ENCODE peak calls at places on chromosome 13, in four cellular contexts. One of them, this sample, is unnamed.

GRCh38 chr13:111322001-111322915 is 1.8 kb downstream of the TEX29 start:
- DNase-seq in thoracic aorta: no peak
- DNase-seq in AG04450: no peak
- DNase-seq in kidney: peak
- DNase-seq in this sample: no peak

GRCh38 chr13:73040479-73040878 is 18.3 kb upstream of the KLF5 start:
- DNase-seq in thoracic aorta: no peak
- DNase-seq in AG04450: no peak
- DNase-seq in kidney: no peak
- DNase-seq in this sample: no peak

GRCh38 chr13:41978007-41978406 is 17.1 kb upstream of the VWA8 start:
- DNase-seq in thoracic aorta: no peak
- DNase-seq in AG04450: no peak
- DNase-seq in kidney: no peak
- DNase-seq in this sample: no peak

GRCh38 chr13:30715837-30716236 is 19.5 kb upstream of the ALOX5AP start:
- DNase-seq in thoracic aorta: no peak
- DNase-seq in AG04450: no peak
- DNase-seq in kidney: peak
- DNase-seq in this sample: no peak

GRCh38 chr13:85091835-85092234 is 707.4 kb downstream of the SLITRK6 start:
- DNase-seq in thoracic aorta: no peak
- DNase-seq in AG04450: no peak
- DNase-seq in kidney: no peak
- DNase-seq in this sample: no peak

GRCh38 chr13:33279414-33279813 is 6.1 kb downstream of the STARD13 start:
- DNase-seq in thoracic aorta: no peak
- DNase-seq in AG04450: no peak
- DNase-seq in kidney: no peak
- DNase-seq in this sample: no peak

GRCh38 chr13:107348931-107349330 is 781.0 kb upstream of the ARGLU1 start:
- DNase-seq in thoracic aorta: no peak
- DNase-seq in AG04450: no peak
- DNase-seq in kidney: no peak
- DNase-seq in this sample: no peak

GRCh38 chr13:48567521-48568331 is 34.8 kb upstream of the RCBTB2 start:
- DNase-seq in thoracic aorta: no peak
- DNase-seq in AG04450: no peak
- DNase-seq in kidney: no peak
- DNase-seq in this sample: no peak

GRCh38 chr13:94764576-94765321 is 52.4 kb upstream of the SOX21 start:
- DNase-seq in thoracic aorta: no peak
- DNase-seq in AG04450: no peak
- DNase-seq in kidney: no peak
- DNase-seq in this sample: no peak

GRCh38 chr13:60396008-60396782 is 825 bp upstream of the TDRD3 start:
- DNase-seq in thoracic aorta: peak
- DNase-seq in AG04450: peak
- DNase-seq in kidney: peak
- DNase-seq in this sample: peak

GRCh38 chr13:60397693-60398437 is 845 bp downstream of the TDRD3 start:
- DNase-seq in thoracic aorta: no peak
- DNase-seq in AG04450: peak
- DNase-seq in kidney: peak
- DNase-seq in this sample: peak

GRCh38 chr13:60398438-60398891 is 1.4 kb downstream of the TDRD3 start:
- DNase-seq in thoracic aorta: no peak
- DNase-seq in AG04450: no peak
- DNase-seq in kidney: no peak
- DNase-seq in this sample: no peak

GRCh38 chr13:60396783-60397692 is at the start of gene TDRD3:
- DNase-seq in thoracic aorta: peak
- DNase-seq in AG04450: peak
- DNase-seq in kidney: peak
- DNase-seq in this sample: peak

GRCh38 chr13:60398949-60399589 is 2.0 kb downstream of the TDRD3 start:
- DNase-seq in thoracic aorta: no peak
- DNase-seq in AG04450: no peak
- DNase-seq in kidney: no peak
- DNase-seq in this sample: no peak
- H3K4me3 ChIP-seq in thoracic aorta: peak
- H3K4me3 ChIP-seq in AG04450: peak
- H3K4me3 ChIP-seq in kidney: peak
- H3K4me3 ChIP-seq in this sample: peak

DNA sequence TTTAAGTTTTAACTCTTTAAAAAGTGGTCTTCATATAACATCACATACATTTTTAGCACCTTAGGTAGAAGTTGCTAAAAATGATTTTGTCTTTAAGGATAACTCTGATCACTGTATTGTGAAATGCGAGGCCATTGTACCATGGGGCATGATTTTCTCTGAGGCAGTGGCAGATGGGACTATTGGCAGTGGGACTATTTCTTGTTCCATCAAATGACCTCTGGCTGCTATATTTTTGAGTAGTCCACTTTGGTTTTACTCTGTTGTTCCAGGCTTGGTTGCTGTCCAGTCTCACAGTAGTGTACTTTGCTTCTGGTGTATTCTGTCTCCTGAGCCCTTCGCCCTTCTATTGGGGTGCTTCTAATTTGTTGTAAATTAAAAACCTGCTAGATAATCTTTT is 156.5 kb downstream of the ATP8A2 start:
- DNase-seq in thoracic aorta: no peak
- DNase-seq in AG04450: no peak
- DNase-seq in kidney: no peak
- DNase-seq in this sample: no peak
- H3K4me3 ChIP-seq in thoracic aorta: no peak
- H3K4me3 ChIP-seq in AG04450: no peak
- H3K4me3 ChIP-seq in kidney: no peak
- H3K4me3 ChIP-seq in this sample: no peak

GRCh38 chr13:61765940-61766666 is 350.5 kb upstream of the PCDH20 start:
- DNase-seq in thoracic aorta: no peak
- DNase-seq in AG04450: no peak
- DNase-seq in kidney: peak
- DNase-seq in this sample: no peak

GRCh38 chr13:61766667-61767058 is 351.0 kb upstream of the PCDH20 start:
- DNase-seq in thoracic aorta: no peak
- DNase-seq in AG04450: no peak
- DNase-seq in kidney: peak
- DNase-seq in this sample: no peak

GRCh38 chr13:61774903-61775302 is 359.3 kb upstream of the PCDH20 start:
- DNase-seq in thoracic aorta: no peak
- DNase-seq in AG04450: no peak
- DNase-seq in kidney: no peak
- DNase-seq in this sample: no peak

GRCh38 chr13:61768175-61768574 is 352.5 kb upstream of the PCDH20 start:
- DNase-seq in thoracic aorta: no peak
- DNase-seq in AG04450: no peak
- DNase-seq in kidney: no peak
- DNase-seq in this sample: no peak

DNA sequence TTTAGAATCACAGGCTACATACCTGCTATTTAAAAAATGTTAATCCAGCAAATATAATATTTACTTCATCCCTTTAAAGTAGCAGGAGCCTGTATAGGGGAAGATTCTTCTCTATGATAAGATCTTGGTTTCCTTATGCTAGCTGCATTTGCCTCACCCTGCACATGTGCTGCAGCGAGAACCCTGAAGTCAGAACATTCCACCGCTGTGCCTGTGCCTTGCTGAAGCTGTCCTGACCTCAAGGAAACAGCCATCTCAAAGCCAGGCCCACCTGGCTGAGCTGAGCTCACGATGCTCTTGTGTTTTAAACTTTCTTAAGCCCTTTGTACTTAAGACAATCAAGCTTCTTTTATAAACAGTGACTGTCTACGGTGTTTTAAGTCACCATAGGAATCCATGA is 355.0 kb upstream of the PCDH20 start:
- DNase-seq in thoracic aorta: no peak
- DNase-seq in AG04450: no peak
- DNase-seq in kidney: peak
- DNase-seq in this sample: no peak
- H3K4me3 ChIP-seq in thoracic aorta: no peak
- H3K4me3 ChIP-seq in AG04450: no peak
- H3K4me3 ChIP-seq in kidney: no peak
- H3K4me3 ChIP-seq in this sample: no peak

DNA sequence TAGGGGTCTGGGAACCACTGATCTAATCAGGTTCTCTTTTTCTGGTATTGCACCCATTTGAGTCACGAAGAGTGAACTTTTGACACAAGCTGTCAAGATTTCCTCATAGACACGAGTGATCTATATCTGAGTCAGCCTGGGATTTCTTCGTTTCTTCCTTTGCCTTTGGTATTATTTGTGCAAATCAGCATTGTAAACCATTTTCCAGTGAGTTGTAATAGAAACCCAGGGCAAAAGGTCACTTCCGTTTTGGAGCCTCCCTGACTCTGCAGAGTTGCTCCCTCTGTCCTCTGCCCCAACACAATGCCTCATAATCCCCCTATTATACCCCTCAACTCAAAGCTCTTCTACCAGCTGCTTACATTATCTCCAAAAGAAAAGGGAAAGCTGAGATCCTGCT is 615.1 kb downstream of the EFNB2 start:
- DNase-seq in thoracic aorta: no peak
- DNase-seq in AG04450: no peak
- DNase-seq in kidney: no peak
- DNase-seq in this sample: no peak
- H3K4me3 ChIP-seq in thoracic aorta: no peak
- H3K4me3 ChIP-seq in AG04450: no peak
- H3K4me3 ChIP-seq in kidney: no peak
- H3K4me3 ChIP-seq in this sample: no peak

GRCh38 chr13:97226788-97227627 is 4.9 kb downstream of the MBNL2 start:
- DNase-seq in thoracic aorta: no peak
- DNase-seq in AG04450: no peak
- DNase-seq in kidney: no peak
- DNase-seq in this sample: no peak

GRCh38 chr13:97224544-97225324 is 2.6 kb downstream of the MBNL2 start:
- DNase-seq in thoracic aorta: no peak
- DNase-seq in AG04450: no peak
- DNase-seq in kidney: no peak
- DNase-seq in this sample: no peak

GRCh38 chr13:97223711-97224461 is 1.8 kb downstream of the MBNL2 start:
- DNase-seq in thoracic aorta: no peak
- DNase-seq in AG04450: peak
- DNase-seq in kidney: no peak
- DNase-seq in this sample: peak

GRCh38 chr13:97225533-97225932 is 3.4 kb downstream of the MBNL2 start:
- DNase-seq in thoracic aorta: no peak
- DNase-seq in AG04450: no peak
- DNase-seq in kidney: no peak
- DNase-seq in this sample: no peak

DNA sequence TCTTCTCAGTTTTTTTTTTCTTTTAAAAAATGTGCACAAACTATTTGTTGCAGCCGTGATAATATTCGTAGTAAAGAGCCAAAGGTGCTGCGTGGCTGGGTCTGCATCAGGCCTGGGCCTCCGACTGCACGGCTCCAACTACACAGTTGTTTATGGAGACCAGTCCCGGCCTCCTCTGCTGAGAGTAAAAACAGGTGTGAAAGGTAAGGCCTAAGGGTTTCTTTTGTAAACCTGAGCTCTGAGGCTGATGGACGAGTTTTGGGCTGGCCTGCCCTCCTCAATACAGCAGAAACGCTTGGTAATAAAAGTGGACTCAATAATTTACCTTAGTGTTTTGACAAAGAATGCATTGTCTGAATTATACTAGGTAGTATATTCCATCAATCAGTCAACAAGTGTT is 3.9 kb downstream of the MBNL2 start:
- DNase-seq in thoracic aorta: no peak
- DNase-seq in AG04450: no peak
- DNase-seq in kidney: no peak
- DNase-seq in this sample: no peak
- H3K4me3 ChIP-seq in thoracic aorta: peak
- H3K4me3 ChIP-seq in AG04450: peak
- H3K4me3 ChIP-seq in kidney: peak
- H3K4me3 ChIP-seq in this sample: peak

GRCh38 chr13:29595380-29596063 is at the start of gene SLC7A1:
- DNase-seq in thoracic aorta: peak
- DNase-seq in AG04450: no peak
- DNase-seq in kidney: peak
- DNase-seq in this sample: peak

GRCh38 chr13:29597246-29597645 is 1.8 kb upstream of the SLC7A1 start:
- DNase-seq in thoracic aorta: no peak
- DNase-seq in AG04450: no peak
- DNase-seq in kidney: no peak
- DNase-seq in this sample: no peak

GRCh38 chr13:29597701-29598100 is 2.2 kb upstream of the SLC7A1 start:
- DNase-seq in thoracic aorta: no peak
- DNase-seq in AG04450: no peak
- DNase-seq in kidney: no peak
- DNase-seq in this sample: no peak

GRCh38 chr13:29594710-29595379 is 643 bp downstream of the SLC7A1 start:
- DNase-seq in thoracic aorta: peak
- DNase-seq in AG04450: peak
- DNase-seq in kidney: peak
- DNase-seq in this sample: peak

GRCh38 chr13:29596064-29596418 is 553 bp upstream of the SLC7A1 start:
- DNase-seq in thoracic aorta: no peak
- DNase-seq in AG04450: no peak
- DNase-seq in kidney: no peak
- DNase-seq in this sample: no peak
- H3K4me3 ChIP-seq in thoracic aorta: peak
- H3K4me3 ChIP-seq in AG04450: peak
- H3K4me3 ChIP-seq in kidney: peak
- H3K4me3 ChIP-seq in this sample: peak